ENCODE peak calls at places on chromosomes 12 and 14, in seven cellular contexts. O, R, P, E, D, M and U are unnamed samples.
A peak's percentile ranks its signal among the peaks of the same experiment; 100 is the strongest.

GRCh38 chr12:109888179-109889020 is 8.1 kb upstream of the GLTP start:
- DNase-seq in O (peak; percentile 74), R (no peak), M (no peak), P (no peak), D (peak; percentile 66), E (peak; percentile 86), U (no peak)

GRCh38 chr14:24693353-24693737 is 59.4 kb upstream of the GZMB start:
- DNase-seq in O (no peak), D (no peak), E (no peak), R (no peak), M (no peak), P (no peak), U (no peak)

GRCh38 chr14:24171422-24172260 is at the start of gene REC8:
- DNase-seq in O (peak; percentile 82), D (no peak), E (no peak), M (peak; percentile 70), P (peak; percentile 74), R (peak; percentile 99), U (peak; percentile 82)

GRCh38 chr12:64825143-64826011 is 930 bp downstream of the TBC1D30 start:
- DNase-seq in R (peak; percentile 31), O (no peak), M (no peak), E (no peak), P (no peak), D (no peak), U (peak; percentile 25)

GRCh38 chr12:45503887-45504286 is 225.6 kb upstream of the ARID2 start:
- DNase-seq in E (no peak), P (no peak), D (no peak), O (no peak), M (no peak), R (no peak), U (no peak)

GRCh38 chr14:29800961-29801360 is 126.7 kb downstream of the PRKD1 start:
- DNase-seq in R (no peak), E (no peak), D (no peak), M (no peak), O (no peak), P (no peak), U (no peak)

GRCh38 chr14:99202516-99202915 is 69.5 kb downstream of the BCL11B start:
- DNase-seq in M (no peak), R (no peak), D (no peak), O (no peak), P (no peak), E (no peak), U (no peak)

GRCh38 chr12:20950248-20950647 is 139.7 kb downstream of the SLCO1B3 start:
- DNase-seq in P (no peak), R (peak; percentile 21), M (no peak), O (peak; percentile 46), E (peak; percentile 2), D (no peak), U (no peak)

GRCh38 chr14:68104518-68104917 is 284.9 kb downstream of the RAD51B start:
- DNase-seq in O (no peak), M (no peak), D (no peak), E (peak; percentile 45), R (no peak), P (no peak), U (no peak)

GRCh38 chr12:119683413-119683812 is 15.5 kb downstream of the PRKAB1 start:
- DNase-seq in M (no peak), O (no peak), E (no peak), P (no peak), R (no peak), D (no peak), U (no peak)

GRCh38 chr12:57027011-57027804 is 10.9 kb upstream of the TAC3 start:
- DNase-seq in M (no peak), E (no peak), R (no peak), D (no peak), P (no peak), O (no peak), U (no peak)

GRCh38 chr14:50344831-50345563 is 32.9 kb downstream of the DMAC2L start:
- DNase-seq in P (no peak), E (peak; percentile 78), D (no peak), M (no peak), R (no peak), O (peak; percentile 22), U (no peak)

GRCh38 chr12:6869049-6870021 is 2.0 kb downstream of the TPI1 start:
- DNase-seq in M (peak; percentile 77), O (peak; percentile 75), E (peak; percentile 86), R (peak; percentile 90), D (peak; percentile 82), P (peak; percentile 90), U (peak; percentile 91)

GRCh38 chr14:94773017-94773681 is 3.2 kb upstream of the GSC start:
- DNase-seq in R (peak; percentile 83), M (no peak), P (no peak), E (no peak), D (no peak), O (no peak), U (no peak)

GRCh38 chr12:109219938-109220337 is 89.1 kb downstream of the FOXN4 start:
- DNase-seq in R (no peak), O (no peak), E (no peak), D (no peak), P (no peak), M (no peak), U (no peak)

GRCh38 chr12:92786045-92786444 is 83.3 kb downstream of the PLEKHG7 start:
- DNase-seq in R (no peak), M (no peak), O (no peak), E (no peak), P (no peak), D (no peak), U (no peak)

GRCh38 chr12:47360771-47361388 is 281.1 kb upstream of the AMIGO2 start:
- DNase-seq in M (no peak), P (no peak), E (no peak), D (no peak), O (peak; percentile 87), R (no peak), U (no peak)

GRCh38 chr12:75374971-75375370 is 15.9 kb upstream of the GLIPR1L2 start:
- DNase-seq in O (no peak), E (no peak), D (no peak), M (no peak), P (no peak), R (no peak), U (no peak)

GRCh38 chr12:89874146-89874545 is 165.5 kb upstream of the ATP2B1 start:
- DNase-seq in P (no peak), E (peak; percentile 90), D (no peak), M (no peak), O (no peak), R (peak; percentile 6), U (no peak)

GRCh38 chr14:101004954-101005353 is 101.4 kb upstream of the RTL1 start:
- DNase-seq in E (no peak), M (no peak), O (no peak), P (no peak), R (no peak), D (no peak), U (no peak)

GRCh38 chr14:41806355-41806975 is 199.8 kb downstream of the LRFN5 start:
- DNase-seq in E (no peak), O (no peak), P (no peak), R (no peak), M (no peak), D (no peak), U (no peak)

GRCh38 chr12:116592731-116593130 is 33.5 kb downstream of the MAP1LC3B2 start:
- DNase-seq in R (no peak), P (no peak), D (no peak), M (no peak), E (no peak), O (no peak), U (no peak)

GRCh38 chr12:116595186-116595585 is 36.0 kb downstream of the MAP1LC3B2 start:
- DNase-seq in O (no peak), M (no peak), D (no peak), R (no peak), P (no peak), E (no peak), U (no peak)

GRCh38 chr12:116597886-116598285 is 38.7 kb downstream of the MAP1LC3B2 start:
- DNase-seq in E (no peak), R (no peak), M (no peak), P (no peak), O (no peak), D (no peak), U (no peak)

GRCh38 chr12:116594325-116595038 is 35.3 kb downstream of the MAP1LC3B2 start:
- DNase-seq in R (no peak), O (no peak), D (no peak), E (no peak), M (peak; percentile 69), P (peak; percentile 20), U (no peak)

GRCh38 chr12:116595672-116596071 is 36.5 kb downstream of the MAP1LC3B2 start:
- DNase-seq in P (no peak), O (no peak), M (no peak), R (no peak), E (no peak), D (no peak), U (no peak)
- H3K4me1 ChIP-seq in P (peaks cover 4% of the 10 kb centered on the region), O (peaks cover 7% of the 10 kb centered on the region), M (no peaks in the 10 kb centered on the region), R (peaks cover 12% of the 10 kb centered on the region), E (peaks cover 19% of the 10 kb centered on the region), D (peaks cover 41% of the 10 kb centered on the region), U (peaks cover 61% of the 10 kb centered on the region)

GRCh38 chr12:104131609-104132008 is 6.4 kb downstream of the NFYB start:
- DNase-seq in M (peak; percentile 56), D (no peak), O (no peak), E (no peak), R (no peak), P (no peak), U (no peak)

GRCh38 chr12:104133861-104134260 is 4.1 kb downstream of the NFYB start:
- DNase-seq in M (no peak), E (no peak), D (no peak), R (no peak), P (no peak), O (no peak), U (no peak)

GRCh38 chr12:104130760-104131159 is 7.2 kb downstream of the NFYB start:
- DNase-seq in O (no peak), D (no peak), E (peak; percentile 32), M (no peak), P (no peak), R (no peak), U (no peak)

GRCh38 chr12:104134882-104135281 is 3.1 kb downstream of the NFYB start:
- DNase-seq in R (no peak), D (no peak), P (no peak), M (no peak), E (no peak), O (no peak), U (no peak)

GRCh38 chr12:104132351-104132956 is 5.6 kb downstream of the NFYB start:
- DNase-seq in P (no peak), M (no peak), O (no peak), D (no peak), E (no peak), R (no peak), U (no peak)
- H3K4me1 ChIP-seq in P (peaks cover 16% of the 10 kb centered on the region), M (no peaks in the 10 kb centered on the region), O (peaks cover 12% of the 10 kb centered on the region), D (peaks cover 70% of the 10 kb centered on the region), E (peaks cover 60% of the 10 kb centered on the region), R (peaks cover 18% of the 10 kb centered on the region), U (peaks cover 35% of the 10 kb centered on the region)

DNA sequence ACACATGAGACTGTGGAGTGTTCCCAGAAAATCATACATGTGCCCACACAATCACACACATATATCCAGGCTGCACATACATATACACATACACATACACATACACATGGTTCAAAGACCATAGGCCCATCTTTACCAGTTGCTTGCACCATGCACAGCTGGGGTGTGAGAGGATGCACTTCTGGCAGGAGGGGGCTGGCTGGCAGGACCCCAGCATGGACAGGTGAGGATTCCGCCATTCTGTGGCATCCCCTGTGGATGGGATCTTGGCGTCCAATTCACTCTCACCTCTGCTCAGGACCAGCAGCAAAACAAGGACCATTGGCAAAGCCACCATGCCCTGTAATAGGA is 7.0 kb downstream of the ITGB7 start:
- DNase-seq in P (no peak), E (no peak), M (no peak), D (no peak), R (no peak), O (no peak), U (no peak)
- H3K4me1 ChIP-seq in P (no peaks in the 10 kb centered on the region), E (no peaks in the 10 kb centered on the region), M (no peaks in the 10 kb centered on the region), D (peaks cover 21% of the 10 kb centered on the region), R (no peaks in the 10 kb centered on the region), O (peaks cover 6% of the 10 kb centered on the region), U (no peaks in the 10 kb centered on the region)

GRCh38 chr14:93037354-93037753 is 78.4 kb downstream of the ITPK1 start:
- DNase-seq in E (no peak), R (no peak), M (no peak), D (no peak), P (no peak), O (no peak), U (no peak)
- H3K4me1 ChIP-seq in E (peaks cover 100% of the 10 kb centered on the region), R (peaks cover 59% of the 10 kb centered on the region), M (no peaks in the 10 kb centered on the region), D (peaks cover 94% of the 10 kb centered on the region), P (peaks cover 48% of the 10 kb centered on the region), O (peaks cover 34% of the 10 kb centered on the region), U (peaks cover 68% of the 10 kb centered on the region)